ENCODE peak calls at places on chromosome 1, in four cellular contexts. H is IMR-90, J is colonic mucosa, C is astrocyte. E is an unnamed sample.
A peak's percentile ranks its signal among the peaks of the same experiment; 100 is the strongest.

GRCh38 chr1:228185641-228185965 is 20.0 kb downstream of the IBA57 start:
- DNase-seq in H (no peak), J (no peak), C (no peak), E (no peak)

GRCh38 chr1:28127617-28128257 is 39.3 kb upstream of the EYA3 start:
- DNase-seq in H (no peak), J (no peak), C (no peak), E (no peak)

GRCh38 chr1:208475951-208476824 is 232.0 kb upstream of the PLXNA2 start:
- DNase-seq in H (no peak), J (no peak), C (no peak), E (peak; percentile 6)

GRCh38 chr1:235864965-235865525 is 1.7 kb downstream of the LYST start:
- DNase-seq in H (no peak), J (no peak), C (no peak), E (no peak)

GRCh38 chr1:179760521-179760920 is 17.4 kb downstream of the FAM163A start:
- DNase-seq in H (no peak), J (no peak), C (no peak), E (no peak)

GRCh38 chr1:36175137-36176095 is 19.5 kb downstream of the MAP7D1 start:
- DNase-seq in H (peak; percentile 56), J (no peak), C (peak; percentile 39), E (peak; percentile 49)

GRCh38 chr1:214401666-214402065 is 120.7 kb downstream of the SMYD2 start:
- DNase-seq in H (no peak), J (no peak), C (peak; percentile 84), E (no peak)

GRCh38 chr1:159879977-159880376 is 17.5 kb upstream of the VSIG8 start:
- DNase-seq in H (peak; percentile 87), J (no peak), C (peak; percentile 69), E (peak; percentile 87)

GRCh38 chr1:151251656-151252470 is 2.7 kb upstream of the PSMD4 start:
- DNase-seq in H (peak; percentile 85), J (peak; percentile 66), C (peak; percentile 63), E (peak; percentile 71)

GRCh38 chr1:88608139-88608943 is 75.7 kb upstream of the PKN2 start:
- DNase-seq in H (peak; percentile 37), J (no peak), C (peak; percentile 5), E (peak; percentile 17)

GRCh38 chr1:42929434-42930177 is 29.1 kb downstream of the SLC2A1 start:
- DNase-seq in H (no peak), J (no peak), C (no peak), E (no peak)

GRCh38 chr1:53663525-53664300 is 75.3 kb downstream of the GLIS1 start:
- DNase-seq in H (no peak), J (no peak), C (no peak), E (no peak)

GRCh38 chr1:172373864-172374263 is 46.6 kb upstream of the C1orf105 start:
- DNase-seq in H (no peak), J (no peak), C (peak; percentile 52), E (peak; percentile 34)

GRCh38 chr1:20227704-20228103 is 41.4 kb upstream of the PLA2G2C start:
- DNase-seq in H (no peak), J (no peak), C (no peak), E (no peak)

DNA sequence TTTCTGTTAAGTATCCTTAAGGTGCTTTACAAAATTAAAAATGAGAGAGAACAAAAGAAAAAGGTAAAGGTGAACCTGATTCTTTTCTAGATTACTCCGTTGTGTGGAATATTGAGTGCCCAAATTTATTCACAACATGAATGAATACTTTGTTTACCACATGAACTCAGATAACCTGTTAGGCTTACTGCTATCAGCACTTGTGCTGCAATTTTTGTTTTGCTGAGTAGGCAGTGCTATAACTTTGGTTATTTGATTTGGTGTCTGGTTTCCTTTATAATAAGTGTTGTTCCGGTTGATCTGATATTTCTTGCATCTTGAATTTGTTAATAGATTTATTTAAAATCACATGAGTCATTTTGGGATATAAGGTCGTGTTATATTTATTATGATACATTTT is 195.9 kb downstream of the NEGR1 start:
- DNase-seq in H (no peak), J (no peak), C (no peak), E (no peak)
- H3K9ac ChIP-seq in H (no peak overlapping the region), J (no peak overlapping the region), C (no peak overlapping the region), E (no peak overlapping the region)

GRCh38 chr1:8151647-8152046 is 125.5 kb upstream of the ERRFI1 start:
- DNase-seq in H (no peak), J (no peak), C (no peak), E (no peak)
- H3K27ac ChIP-seq in H (no peak overlapping the region), J (no peak overlapping the region), C (no peak overlapping the region), E (no peak overlapping the region)

GRCh38 chr1:201840055-201840454 is 11.1 kb downstream of the IPO9 start:
- DNase-seq in H (no peak), J (no peak), C (no peak), E (no peak)
- H3K9ac ChIP-seq in H (no peak overlapping the region), J (no peak overlapping the region), C (no peak overlapping the region), E (no peak overlapping the region)

DNA sequence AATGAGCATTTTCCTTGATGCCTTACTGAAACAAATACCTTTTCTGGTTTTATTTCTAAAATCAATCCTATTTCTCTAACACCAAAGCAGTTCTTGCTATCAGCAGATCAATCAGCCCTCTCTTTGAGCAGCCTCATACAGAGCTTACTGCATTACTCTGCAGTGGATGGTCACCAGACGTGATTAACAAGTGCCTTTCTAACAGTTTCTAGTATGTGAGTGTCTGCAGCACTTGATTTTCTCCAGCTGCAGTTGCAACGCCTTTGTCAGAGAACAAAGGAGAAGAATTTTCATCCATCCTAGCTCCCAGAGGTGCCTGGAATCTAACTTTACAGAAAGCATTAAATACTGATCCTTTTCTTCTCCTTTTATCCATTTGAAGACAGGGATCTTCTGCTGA is 177.3 kb upstream of the SGIP1 start:
- DNase-seq in H (no peak), J (no peak), C (no peak), E (no peak)
- H3K27ac ChIP-seq in H (no peak overlapping the region), J (no peak overlapping the region), C (no peak overlapping the region), E (no peak overlapping the region)

E was measured in fibroblast of lung.